ENCODE peak calls at places on chromosomes 1 and 21, in five cellular contexts. L is NCI-H774, H is astrocyte of the spinal cord, V is iPS-NIHi11, Z is posterior cingulate gyrus. I is an unnamed sample.

GRCh38 chr1:64903593-64903992 is 62.8 kb downstream of the JAK1 start:
- DNase-seq in H (no peak), V (no peak), Z (no peak), L (no peak), I (no peak)

GRCh38 chr1:61247881-61248752 is 165.8 kb downstream of the NFIA start:
- DNase-seq in H (no peak), L (no peak), V (peak), Z (no peak), I (no peak)

GRCh38 chr1:244802041-244802440 is 33.4 kb upstream of the COX20 start:
- DNase-seq in Z (no peak), V (no peak), H (no peak), L (no peak), I (no peak)

GRCh38 chr1:47424336-47424982 is 8.4 kb downstream of the FOXE3 start:
- DNase-seq in H (peak), Z (no peak), L (peak), V (peak), I (no peak)

GRCh38 chr1:67342002-67342890 is 34.6 kb downstream of the IL12RB2 start:
- DNase-seq in Z (no peak), H (no peak), V (peak), L (no peak), I (no peak)

GRCh38 chr1:82819234-82819633 is 1018.5 kb downstream of the ADGRL2 start:
- DNase-seq in Z (no peak), V (no peak), L (no peak), H (no peak), I (no peak)

GRCh38 chr1:1168451-1169411 is 4.9 kb upstream of the TTLL10 start:
- DNase-seq in H (no peak), V (peak), Z (no peak), L (no peak), I (no peak)

GRCh38 chr21:33115586-33116541 is 45.9 kb downstream of the OLIG1 start:
- DNase-seq in V (no peak), Z (peak), L (no peak), H (no peak), I (peak)

GRCh38 chr21:34813266-34813886 is 144.6 kb downstream of the CLIC6 start:
- DNase-seq in V (no peak), H (peak), L (no peak), Z (no peak), I (no peak)

GRCh38 chr1:147912553-147912952 is 10.0 kb downstream of the GJA8 start:
- DNase-seq in Z (no peak), V (no peak), L (no peak), H (no peak), I (no peak)

GRCh38 chr1:58244872-58245271 is 301.7 kb downstream of the OMA1 start:
- DNase-seq in L (no peak), H (no peak), Z (no peak), V (no peak), I (no peak)

GRCh38 chr1:32470991-32471694 is 6.3 kb downstream of the ZBTB8B start:
- DNase-seq in Z (no peak), V (no peak), H (no peak), L (no peak), I (no peak)

GRCh38 chr1:176058686-176059085 is 148.4 kb downstream of the COP1 start:
- DNase-seq in V (peak), L (no peak), Z (no peak), H (no peak), I (no peak)

GRCh38 chr1:159261726-159262494 is 40.2 kb upstream of the FCER1A start:
- DNase-seq in Z (no peak), L (no peak), V (no peak), H (no peak), I (no peak)

GRCh38 chr21:38531610-38532009 is 33.3 kb upstream of the ERG start:
- DNase-seq in H (no peak), Z (no peak), V (no peak), L (no peak), I (no peak)

GRCh38 chr1:235650341-235651169 is 971 bp upstream of the GNG4 start:
- DNase-seq in L (peak), V (peak), H (peak), Z (no peak), I (no peak)

GRCh38 chr1:50978144-50978851 is 8.3 kb downstream of the CDKN2C start:
- DNase-seq in Z (no peak), V (peak), L (peak), H (peak), I (peak)

I was measured in hippocampal formation.